ENCODE peak calls at places on chromosomes 1 and 21, in four cellular contexts. B is Caco-2, O is AG04450, C is pancreas. P is an unnamed sample. For H3K27me3, the result is how much of the 10 kb centered on the place peaks cover.

GRCh38 chr1:176880954-176881595 is 283.4 kb downstream of the ASTN1 start:
- DNase-seq in B (peak), O (peak), C (peak), P (no peak)

GRCh38 chr21:44999428-44999971 is 59.7 kb downstream of the SLX9 start:
- DNase-seq in B (no peak), O (no peak), C (no peak), P (no peak)

GRCh38 chr1:49234988-49235387 is 458.3 kb upstream of the BEND5 start:
- DNase-seq in C (no peak), O (no peak), B (no peak), P (no peak)

GRCh38 chr1:221462345-221462744 is 279.5 kb downstream of the DUSP10 start:
- DNase-seq in O (no peak), C (no peak), B (no peak), P (no peak)

GRCh38 chr1:65147424-65148177 is 402 bp upstream of the AK4 start:
- DNase-seq in B (peak), O (no peak), C (peak), P (no peak)

GRCh38 chr1:19696820-19697219 is 32.1 kb downstream of the HTR6 start:
- DNase-seq in C (no peak), O (no peak), B (no peak), P (no peak)

GRCh38 chr1:32464716-32465540 is at the start of gene ZBTB8B:
- DNase-seq in B (no peak), C (peak), O (peak), P (peak)

GRCh38 chr1:26848947-26849774 is 13.8 kb upstream of the SFN start:
- DNase-seq in C (no peak), O (no peak), B (no peak), P (peak)

GRCh38 chr21:43645987-43646386 is 13.3 kb downstream of the HSF2BP start:
- DNase-seq in O (no peak), B (no peak), C (no peak), P (no peak)

GRCh38 chr21:40841524-40842196 is 5.3 kb downstream of the DSCAM start:
- DNase-seq in O (no peak), B (peak), C (peak), P (peak)

GRCh38 chr1:20404466-20404865 is 81.5 kb downstream of the CAMK2N1 start:
- DNase-seq in O (no peak), B (no peak), C (no peak), P (no peak)

GRCh38 chr1:12438349-12438924 is 179.6 kb downstream of the DHRS3 start:
- DNase-seq in C (no peak), O (no peak), B (no peak), P (no peak)

GRCh38 chr1:226118357-226118756 is 55.8 kb downstream of the H3-3A start:
- DNase-seq in O (no peak), B (no peak), C (no peak), P (no peak)

GRCh38 chr1:199447906-199448305 is 579.6 kb upstream of the NR5A2 start:
- DNase-seq in O (no peak), B (no peak), C (no peak), P (no peak)

GRCh38 chr1:5390497-5390896 is 601.7 kb downstream of the NPHP4 start:
- DNase-seq in B (no peak), C (no peak), O (no peak), P (no peak)

GRCh38 chr1:8239039-8239305 is 78.9 kb upstream of the SLC45A1 start:
- DNase-seq in O (no peak), B (peak), C (peak), P (no peak)

GRCh38 chr1:220528049-220528678 is at the start of gene MARK1:
- DNase-seq in O (no peak), C (peak), B (no peak), P (no peak)

GRCh38 chr1:25080294-25081209 is 150.5 kb upstream of the RUNX3 start:
- DNase-seq in C (no peak), B (no peak), O (no peak), P (no peak)

GRCh38 chr1:94862718-94863117 is 42.6 kb downstream of the SLC44A3 start:
- DNase-seq in O (no peak), B (no peak), C (no peak), P (no peak)

GRCh38 chr1:174976436-174977107 is 23.2 kb upstream of the CACYBP start:
- DNase-seq in O (no peak), C (no peak), B (no peak), P (no peak)

GRCh38 chr1:96357132-96357531 is 364.5 kb upstream of the PTBP2 start:
- DNase-seq in B (no peak), C (no peak), O (no peak), P (no peak)

GRCh38 chr1:17194133-17194475 is 10.8 kb upstream of the PADI1 start:
- DNase-seq in B (no peak), C (no peak), O (no peak), P (no peak)

GRCh38 chr1:209989525-209989924 is 51.5 kb downstream of the SYT14 start:
- DNase-seq in C (no peak), O (no peak), B (no peak), P (no peak)

GRCh38 chr1:244241438-244241837 is 190.4 kb downstream of the ZBTB18 start:
- DNase-seq in B (peak), C (no peak), O (no peak), P (no peak)

GRCh38 chr1:172761581-172762025 is 102.7 kb downstream of the FASLG start:
- DNase-seq in B (no peak), C (no peak), O (no peak), P (no peak)

GRCh38 chr1:53025034-53025777 is 36.8 kb upstream of the PODN start:
- DNase-seq in C (no peak), O (no peak), B (peak), P (no peak)

GRCh38 chr1:223512016-223512415 is 118.8 kb downstream of the CCDC185 start:
- DNase-seq in B (no peak), C (no peak), O (no peak), P (no peak)

GRCh38 chr1:156489166-156489934 is 11.2 kb downstream of the MEF2D start:
- DNase-seq in C (no peak), O (no peak), B (no peak), P (no peak)

GRCh38 chr1:225748479-225748878 is 29.1 kb upstream of the SRP9 start:
- DNase-seq in C (no peak), B (no peak), O (no peak), P (no peak)

GRCh38 chr21:39281207-39281606 is 32.2 kb downstream of the BRWD1 start:
- DNase-seq in C (no peak), O (no peak), B (no peak), P (no peak)

GRCh38 chr1:113940365-113941244 is 11.5 kb downstream of the HIPK1 start:
- DNase-seq in C (no peak), O (no peak), B (no peak), P (no peak)

GRCh38 chr1:100340494-100340893 is 11.8 kb upstream of the CDC14A start:
- DNase-seq in C (no peak), O (no peak), B (no peak), P (no peak)

GRCh38 chr1:56434659-56435202 is 144.6 kb downstream of the PLPP3 start:
- DNase-seq in O (no peak), C (no peak), B (peak), P (no peak)

GRCh38 chr1:115975569-115976061 is 698 bp upstream of the SLC22A15 start:
- DNase-seq in O (no peak), B (no peak), C (no peak), P (no peak)

GRCh38 chr1:180458807-180459206 is 43.6 kb downstream of the ACBD6 start:
- DNase-seq in O (no peak), C (no peak), B (no peak), P (no peak)

GRCh38 chr1:184881941-184882648 is 92.2 kb downstream of the NIBAN1 start:
- DNase-seq in C (no peak), O (no peak), B (no peak), P (no peak)

GRCh38 chr1:177511036-177511435 is 340.3 kb downstream of the BRINP2 start:
- DNase-seq in O (no peak), B (no peak), C (no peak), P (no peak)

DNA sequence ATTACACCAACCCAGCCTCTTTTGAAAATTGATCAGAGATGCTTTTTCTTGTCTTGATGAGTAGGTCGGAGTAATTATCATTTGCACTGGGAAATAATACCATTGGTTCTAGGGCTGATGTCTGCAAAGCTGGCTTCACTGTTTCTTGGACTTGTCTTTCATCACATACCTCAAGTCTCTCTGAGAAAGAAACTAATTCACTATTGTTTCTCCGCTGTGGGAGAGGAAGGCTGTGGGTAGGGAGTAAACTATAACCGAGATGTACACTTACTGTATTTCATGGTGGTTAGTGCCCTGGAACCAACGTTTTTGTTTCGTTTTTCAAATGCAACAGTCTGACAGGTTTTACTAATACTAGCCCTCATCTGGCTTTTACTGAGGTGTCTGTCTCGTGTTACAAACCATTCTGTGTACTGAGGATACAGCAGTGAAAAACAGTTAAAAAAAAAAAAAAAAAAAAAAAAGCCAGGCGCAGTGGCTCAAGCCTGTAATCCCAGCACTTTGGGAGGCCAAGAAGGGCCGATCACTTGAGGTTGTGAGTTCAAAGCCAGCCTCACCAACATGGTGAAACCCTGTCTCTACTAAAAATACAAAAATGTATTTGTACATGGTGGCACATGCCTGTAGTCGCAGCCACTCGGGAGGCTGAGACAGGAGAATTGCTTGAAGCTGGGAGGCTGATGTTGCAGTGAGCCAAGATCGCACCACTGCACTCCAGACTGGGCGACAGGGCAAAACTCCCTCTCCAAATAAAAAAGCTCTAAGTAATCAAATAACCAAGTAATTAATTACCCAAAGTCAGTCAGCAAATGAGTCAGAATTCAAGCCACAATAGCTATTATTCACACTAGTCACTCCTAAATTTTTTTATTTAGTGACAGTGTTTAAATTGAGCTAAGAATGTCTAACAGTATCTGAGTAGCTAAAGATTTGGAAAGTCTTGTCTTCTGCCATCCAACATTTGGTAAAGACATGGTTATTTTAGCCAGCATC is 23.3 kb downstream of the TOMM20 start:
- DNase-seq in B (no peak), O (no peak), C (no peak), P (no peak)
- H3K4me3 ChIP-seq in B (no peak), O (no peak), C (no peak), P (no peak)

DNA sequence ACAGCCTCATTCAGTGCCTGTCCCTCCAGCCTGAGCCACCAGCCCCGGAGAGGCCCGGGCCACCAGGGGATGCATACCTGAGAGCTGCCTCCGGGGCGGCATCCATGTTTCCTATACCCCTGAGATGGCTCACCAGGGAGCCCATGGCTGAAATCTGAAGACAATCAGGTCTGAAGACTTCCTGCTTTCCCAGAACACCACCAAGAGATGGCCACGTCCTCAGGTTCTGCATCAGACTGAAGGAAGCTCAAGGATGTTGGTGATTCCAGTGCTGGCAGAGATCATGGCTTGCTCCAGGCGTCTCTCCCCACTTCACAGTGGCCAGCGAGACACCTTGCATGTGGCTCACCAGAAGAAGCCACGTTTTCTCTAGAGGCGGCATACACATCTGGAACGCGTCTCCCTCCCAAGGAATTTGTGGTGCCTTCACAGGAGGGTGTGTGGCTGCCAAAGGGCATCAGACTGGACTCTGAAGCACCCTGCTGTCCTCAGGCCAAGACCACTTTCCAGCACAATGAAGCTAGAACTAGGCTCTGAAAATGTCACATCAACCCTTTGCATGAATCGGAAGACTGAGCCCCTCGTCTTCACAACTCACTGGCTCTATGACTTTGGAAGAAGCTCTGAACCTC is 170.7 kb upstream of the IRF2BP2 start:
- DNase-seq in B (no peak), C (no peak), O (no peak), P (no peak)
- H3K27me3 ChIP-seq in B (under half), C (under half), O (under half), P (under half)

GRCh38 chr1:205273551-205273982 is 45.8 kb downstream of the TMCC2 start:
- DNase-seq in C (peak), B (peak), O (no peak), P (no peak)
- H3K4me3 ChIP-seq in C (no peak), B (no peak), O (no peak), P (no peak)

GRCh38 chr1:228065543-228066347 is 16.8 kb upstream of the ARF1 start:
- DNase-seq in O (no peak), C (no peak), B (no peak), P (no peak)

GRCh38 chr1:228068359-228068758 is 14.1 kb upstream of the ARF1 start:
- DNase-seq in O (no peak), B (no peak), C (no peak), P (no peak)

GRCh38 chr1:228064741-228065542 is 17.6 kb upstream of the ARF1 start:
- DNase-seq in O (no peak), B (no peak), C (no peak), P (no peak)

GRCh38 chr1:228066416-228066815 is 16.1 kb upstream of the ARF1 start:
- DNase-seq in C (no peak), O (no peak), B (no peak), P (no peak)

DNA sequence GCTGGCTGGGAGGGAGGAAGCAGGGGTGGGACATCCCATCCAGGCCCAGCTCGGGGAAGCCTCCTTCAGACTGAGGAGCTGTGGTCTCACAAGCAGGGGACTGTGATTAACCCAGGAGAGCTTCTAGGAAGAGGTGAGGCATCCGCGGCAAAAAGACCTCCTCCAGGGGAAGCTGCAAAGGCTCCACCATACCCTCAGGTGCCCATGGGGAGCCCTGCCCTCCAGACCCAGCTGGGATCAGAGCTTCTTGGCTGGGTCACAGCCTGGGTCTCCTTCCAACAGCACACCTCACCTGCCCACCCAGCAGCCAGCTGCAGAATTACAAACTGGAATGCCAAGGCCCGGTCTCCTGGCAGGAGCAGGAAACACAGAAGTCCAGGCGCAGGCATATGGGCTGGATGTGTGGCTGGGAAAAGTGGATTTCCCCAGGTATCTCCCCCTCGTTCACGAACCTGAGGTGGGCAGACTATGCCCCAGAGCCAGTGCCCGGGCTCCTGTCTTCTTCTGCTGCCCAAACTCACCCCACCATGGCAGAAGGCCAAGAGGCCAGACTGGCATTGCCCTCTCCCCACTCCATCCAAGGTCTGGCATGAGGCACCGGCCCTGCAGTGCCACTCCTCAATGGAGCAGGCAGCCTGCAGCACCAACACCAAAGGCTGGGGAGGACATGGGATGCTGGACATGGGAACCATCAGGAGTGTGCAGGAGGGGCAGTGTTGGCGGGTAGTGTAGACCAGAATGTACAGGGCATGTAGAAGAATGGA is 15.4 kb upstream of the ARF1 start:
- DNase-seq in O (no peak), B (no peak), C (no peak), P (no peak)
- H3K27me3 ChIP-seq in O (under half), B (under half), C (under half), P (under half)

DNA sequence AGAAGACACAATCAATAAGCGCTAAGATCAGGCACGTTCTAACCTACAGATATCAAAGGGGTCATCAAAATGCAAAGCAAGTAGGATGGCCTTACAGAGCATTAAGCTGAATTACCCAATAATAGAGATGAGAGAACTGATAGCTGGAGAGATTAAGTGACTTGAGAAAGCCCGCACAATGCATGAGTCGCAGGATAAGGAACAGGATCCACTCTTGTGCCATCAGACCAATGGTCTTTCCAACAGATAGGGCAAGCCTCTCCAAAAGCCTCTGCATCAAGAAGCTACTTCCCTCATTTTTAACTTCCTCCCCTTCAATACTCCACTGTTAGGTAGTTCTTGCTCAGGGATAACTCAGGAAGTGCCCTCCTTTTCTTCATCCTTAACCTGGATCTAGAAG is 2.6 kb downstream of the CHML start:
- DNase-seq in B (no peak), C (no peak), O (no peak), P (no peak)
- H3K4me3 ChIP-seq in B (no peak), C (peak), O (peak), P (peak)

GRCh38 chr1:2442676-2443075 is 30.3 kb upstream of the PEX10 start:
- DNase-seq in C (no peak), O (no peak), B (no peak), P (no peak)

GRCh38 chr1:2443285-2444137 is 31.1 kb upstream of the PEX10 start:
- DNase-seq in B (no peak), C (no peak), O (no peak), P (no peak)

GRCh38 chr1:2439369-2439768 is 27.0 kb upstream of the PEX10 start:
- DNase-seq in C (no peak), B (no peak), O (no peak), P (no peak)

GRCh38 chr1:2444138-2444591 is 31.8 kb upstream of the PEX10 start:
- DNase-seq in C (no peak), O (no peak), B (no peak), P (no peak)

GRCh38 chr1:2441746-2442145 is 29.4 kb upstream of the PEX10 start:
- DNase-seq in C (no peak), O (no peak), B (no peak), P (no peak)
- H3K27me3 ChIP-seq in C (under half), O (under half), B (under half), P (under half)

GRCh38 chr1:54328117-54328636 is 78.0 kb downstream of the SSBP3 start:
- DNase-seq in C (no peak), B (no peak), O (no peak), P (no peak)

GRCh38 chr1:54327386-54328116 is 78.6 kb downstream of the SSBP3 start:
- DNase-seq in O (no peak), C (no peak), B (no peak), P (no peak)

GRCh38 chr1:54324750-54325704 is 81.2 kb downstream of the SSBP3 start:
- DNase-seq in C (no peak), B (no peak), O (no peak), P (no peak)

GRCh38 chr1:54325705-54326461 is 80.3 kb downstream of the SSBP3 start:
- DNase-seq in O (no peak), C (no peak), B (no peak), P (peak)

GRCh38 chr1:54326577-54327385 is 79.4 kb downstream of the SSBP3 start:
- DNase-seq in B (no peak), C (no peak), O (no peak), P (no peak)
- H3K4me3 ChIP-seq in B (no peak), C (no peak), O (no peak), P (no peak)

DNA sequence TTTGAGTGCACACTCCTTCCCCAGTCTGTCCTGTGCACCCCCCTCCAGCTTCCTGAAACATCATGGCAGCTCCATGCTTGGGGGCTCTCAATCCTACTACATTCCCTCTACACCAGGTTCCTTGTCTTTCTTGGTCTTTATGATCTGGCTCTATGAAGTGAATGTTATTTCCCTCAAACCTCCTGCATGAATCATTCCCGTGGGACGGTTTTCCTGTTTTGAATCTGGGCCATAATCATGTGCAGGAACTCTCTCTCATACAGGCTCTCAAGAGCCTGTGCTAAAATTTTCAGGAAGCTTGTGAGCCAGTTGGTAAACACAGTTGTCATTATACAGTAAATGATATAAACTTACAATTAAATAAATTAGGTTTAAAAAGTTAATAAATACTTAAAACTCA is 89.8 kb upstream of the KCNE2 start:
- DNase-seq in B (no peak), O (no peak), C (no peak), P (no peak)
- H3K27me3 ChIP-seq in B (under half), O (under half), C (under half), P (under half)